ENCODE peak calls at places on chromosome 7, in five cellular contexts. A is neural progenitor cell, C is NCI-H1417, U is NCI-H1694, D is kidney epithelial cell. Q is an unnamed sample.

GRCh38 chr7:48691788-48692187 is 232.6 kb upstream of the CDC14C start:
- DNase-seq in D (no peak), A (no peak), C (no peak), U (no peak), Q (no peak)

GRCh38 chr7:105708681-105709080 is 127.4 kb upstream of the EFCAB10 start:
- DNase-seq in U (no peak), D (no peak), C (no peak), A (no peak), Q (no peak)

GRCh38 chr7:2980406-2981102 is 63.1 kb downstream of the CARD11 start:
- DNase-seq in D (no peak), A (no peak), U (no peak), C (no peak), Q (no peak)

GRCh38 chr7:95687759-95688343 is 84.5 kb upstream of the DYNC1I1 start:
- DNase-seq in D (no peak), A (peak), C (peak), U (peak), Q (no peak)

GRCh38 chr7:75732764-75733630 is 5.7 kb downstream of the HIP1 start:
- DNase-seq in A (no peak), C (no peak), D (peak), U (no peak), Q (peak)

GRCh38 chr7:24582171-24582570 is 8.9 kb downstream of the PALS2 start:
- DNase-seq in U (no peak), D (no peak), C (no peak), A (no peak), Q (no peak)

GRCh38 chr7:118214051-118214832 is 10.3 kb upstream of the ANKRD7 start:
- DNase-seq in U (peak), D (peak), C (peak), A (no peak), Q (peak)

GRCh38 chr7:84589012-84589411 is 394.4 kb upstream of the SEMA3A start:
- DNase-seq in A (no peak), D (no peak), U (no peak), C (no peak), Q (peak)

GRCh38 chr7:70148997-70149396 is 550.7 kb downstream of the AUTS2 start:
- DNase-seq in A (no peak), D (no peak), C (no peak), U (no peak), Q (no peak)

Q was measured in foreskin keratinocyte.